ENCODE peak calls at places on chromosomes 13 and 19, in six cellular contexts. B is mesothelial cell of epicardium; G is activated CD4-positive, alpha-beta T cell treated with anti-CD3 and anti-CD28 coated beads, Interleukin-2, amount 50 U/mL, for 24 hours; L is bronchial epithelial cell; T is MM.1S; P is mesendoderm. I is an unnamed sample.

GRCh38 chr19:55484571-55485438 is at the start of gene NAT14:
- DNase-seq in G (peak), T (no peak), B (peak), L (no peak), P (peak), I (peak)

GRCh38 chr19:19642506-19643157 is 825 bp downstream of the GMIP start:
- DNase-seq in P (peak), T (no peak), L (no peak), G (no peak), B (no peak), I (no peak)

GRCh38 chr19:43789029-43789428 is 8.3 kb upstream of the KCNN4 start:
- DNase-seq in B (no peak), T (peak), L (peak), G (no peak), P (peak), I (no peak)

GRCh38 chr19:10005632-10006334 is 4.5 kb downstream of the COL5A3 start:
- DNase-seq in P (no peak), G (no peak), L (no peak), T (no peak), B (no peak), I (no peak)

GRCh38 chr19:45305421-45305820 is 17.3 kb downstream of the CKM start:
- DNase-seq in P (peak), T (no peak), G (no peak), B (no peak), L (peak), I (no peak)

GRCh38 chr19:2215281-2215751 is 20.8 kb downstream of the PLEKHJ1 start:
- DNase-seq in B (no peak), G (no peak), P (peak), T (no peak), L (no peak), I (no peak)

GRCh38 chr13:72437458-72437857 is 290.0 kb downstream of the MZT1 start:
- DNase-seq in B (no peak), G (no peak), P (peak), L (peak), T (no peak), I (no peak)

GRCh38 chr13:74287672-74288169 is 153.5 kb upstream of the KLF12 start:
- DNase-seq in B (peak), P (peak), G (peak), L (peak), T (peak), I (peak)

GRCh38 chr13:43113603-43114002 is 90.2 kb downstream of the DNAJC15 start:
- DNase-seq in T (no peak), B (no peak), L (no peak), P (no peak), G (no peak), I (no peak)

GRCh38 chr13:91132786-91133185 is 214.7 kb upstream of the MIR17HG start:
- DNase-seq in B (no peak), G (no peak), P (no peak), L (no peak), T (no peak), I (no peak)

GRCh38 chr13:94323746-94324408 is 155.6 kb downstream of the DCT start:
- DNase-seq in T (no peak), G (peak), P (peak), B (no peak), L (no peak), I (no peak)

GRCh38 chr13:45630791-45631190 is 15.3 kb upstream of the ERICH6B start:
- DNase-seq in T (no peak), G (no peak), B (no peak), L (peak), P (no peak), I (no peak)

GRCh38 chr19:3184847-3185481 is 766 bp upstream of the NCLN start:
- DNase-seq in G (no peak), T (no peak), P (no peak), B (no peak), L (no peak), I (no peak)

GRCh38 chr19:6489278-6490061 is 7.9 kb upstream of the DENND1C start:
- DNase-seq in G (no peak), T (peak), P (no peak), B (no peak), L (no peak), I (no peak)

GRCh38 chr13:99009987-99010551 is 32.2 kb upstream of the DOCK9 start:
- DNase-seq in G (no peak), T (no peak), B (no peak), P (no peak), L (peak), I (no peak)

GRCh38 chr13:60379837-60380236 is 17.2 kb upstream of the TDRD3 start:
- DNase-seq in G (no peak), L (no peak), B (no peak), T (no peak), P (no peak), I (no peak)

GRCh38 chr13:35157143-35157755 is 215.2 kb downstream of the NBEA start:
- DNase-seq in P (peak), L (peak), B (peak), T (peak), G (peak), I (no peak)

GRCh38 chr19:49425922-49426592 is 869 bp downstream of the GFY start:
- DNase-seq in P (peak), T (no peak), B (peak), G (no peak), L (no peak), I (no peak)

GRCh38 chr13:40503966-40504591 is 162.4 kb downstream of the FOXO1 start:
- DNase-seq in B (no peak), P (peak), G (no peak), L (peak), T (no peak), I (no peak)

GRCh38 chr13:67549331-67549730 is 319.2 kb upstream of the PCDH9 start:
- DNase-seq in G (no peak), P (no peak), T (no peak), B (no peak), L (peak), I (no peak)

GRCh38 chr13:21359855-21360254 is 99.2 kb downstream of the ZDHHC20 start:
- DNase-seq in L (no peak), T (no peak), P (no peak), B (no peak), G (no peak), I (no peak)

GRCh38 chr13:98563071-98563470 is 13.8 kb downstream of the STK24 start:
- DNase-seq in G (no peak), L (no peak), B (no peak), T (peak), P (peak), I (no peak)

GRCh38 chr19:49149652-49150105 is 5.5 kb downstream of the HRC start:
- DNase-seq in B (peak), L (peak), T (peak), G (no peak), P (peak), I (no peak)

GRCh38 chr13:114089341-114089740 is 43.1 kb downstream of the RASA3 start:
- DNase-seq in B (no peak), G (no peak), T (no peak), L (no peak), P (no peak), I (no peak)

GRCh38 chr13:94309997-94310842 is 169.3 kb downstream of the DCT start:
- DNase-seq in G (no peak), L (peak), P (no peak), T (no peak), B (no peak), I (no peak)

GRCh38 chr19:57947419-57948134 is at the start of gene ZNF256:
- DNase-seq in P (peak), B (peak), G (peak), T (no peak), L (peak), I (peak)

GRCh38 chr19:38561053-38561606 is 56.6 kb downstream of the MAP4K1 start:
- DNase-seq in P (no peak), G (no peak), T (no peak), L (no peak), B (no peak), I (no peak)

GRCh38 chr19:47663911-47664771 is 49.1 kb upstream of the EHD2 start:
- DNase-seq in T (no peak), G (no peak), B (no peak), P (peak), L (peak), I (no peak)

GRCh38 chr13:38785490-38785889 is 98.6 kb downstream of the FREM2 start:
- DNase-seq in G (no peak), P (no peak), T (no peak), L (no peak), B (no peak), I (no peak)

GRCh38 chr19:53581871-53582279 is 43.9 kb downstream of the ZNF331 start:
- DNase-seq in G (no peak), T (no peak), B (no peak), L (no peak), P (peak), I (no peak)

GRCh38 chr13:68727165-68727564 is 1380.5 kb upstream of the ATXN8OS start:
- DNase-seq in L (no peak), G (no peak), B (no peak), P (no peak), T (no peak), I (no peak)

GRCh38 chr13:30196025-30196424 is 111.3 kb downstream of the KATNAL1 start:
- DNase-seq in T (no peak), P (peak), G (no peak), L (no peak), B (no peak), I (no peak)

I was measured in activated B cell treated with CpG ODN at 0.5 μM for 24 hours.